ENCODE peak calls at places on chromosomes 2 and 18, in four cellular contexts. N is activated naive CD4-positive, alpha-beta T cell treated with anti-CD3 and anti-CD28 coated beads, Interleukin-2, amount 10 ng/mL, durations not matched to agents 7 days and 5 days; T is COR-L47; Y is neural crest cell. F is an unnamed sample.

GRCh38 chr18:61173579-61173978 is 159.7 kb upstream of the CDH20 start:
- DNase-seq in N (no peak), T (no peak), Y (no peak), F (no peak)

GRCh38 chr2:105754011-105754410 is 9.3 kb downstream of the NCK2 start:
- DNase-seq in N (peak; percentile 76), T (no peak), Y (no peak), F (no peak)

GRCh38 chr2:65142515-65142914 is 12.6 kb upstream of the RAB1A start:
- DNase-seq in N (no peak), T (no peak), Y (no peak), F (no peak)

GRCh38 chr2:8437228-8437948 is 244.5 kb upstream of the ID2 start:
- DNase-seq in N (no peak), T (no peak), Y (no peak), F (peak; percentile 10)

GRCh38 chr2:138536302-138536701 is 34.7 kb downstream of the SPOPL start:
- DNase-seq in N (no peak), T (peak; percentile 27), Y (no peak), F (peak; percentile 57)

GRCh38 chr2:41878726-41879366 is 169.0 kb upstream of the PKDCC start:
- DNase-seq in N (no peak), T (no peak), Y (no peak), F (no peak)

GRCh38 chr2:8408560-8409460 is 273.0 kb upstream of the ID2 start:
- DNase-seq in N (peak; percentile 36), T (no peak), Y (no peak), F (no peak)

GRCh38 chr18:48806551-48807261 is 144.1 kb downstream of the SMAD7 start:
- DNase-seq in N (peak; percentile 62), T (no peak), Y (no peak), F (no peak)

GRCh38 chr2:112692496-112692911 is 28.3 kb upstream of the NT5DC4 start:
- DNase-seq in N (peak; percentile 77), T (peak; percentile 66), Y (no peak), F (peak; percentile 89)

GRCh38 chr2:189466656-189467055 is 25.4 kb downstream of the WDR75 start:
- DNase-seq in N (no peak), T (peak; percentile 1), Y (no peak), F (no peak)

GRCh38 chr18:58117685-58118403 is 73.8 kb downstream of the NEDD4L start:
- DNase-seq in N (no peak), T (no peak), Y (no peak), F (peak; percentile 48)

GRCh38 chr2:70094978-70095832 is 7.9 kb downstream of the PCBP1 start:
- DNase-seq in N (peak; percentile 65), T (no peak), Y (no peak), F (no peak)

GRCh38 chr18:5370332-5370731 is 74.8 kb upstream of the ZBTB14 start:
- DNase-seq in N (no peak), T (no peak), Y (no peak), F (no peak)

GRCh38 chr18:49459404-49460171 is 857 bp downstream of the DYM start:
- DNase-seq in N (peak; percentile 55), T (peak; percentile 23), Y (no peak), F (no peak)